ENCODE peak calls at places on chromosomes 11 and 22, in four cellular contexts. Q is HCT116, T is K562, E is H1. B is an unnamed sample.

GRCh38 chr11:89491141-89491690 is at the start of gene NOX4:
- DNase-seq in T (no peak), Q (no peak), E (no peak), B (no peak)

GRCh38 chr11:69486056-69486772 is 4.8 kb downstream of the LINC01488 start:
- DNase-seq in Q (no peak), E (no peak), T (no peak), B (no peak)

GRCh38 chr11:61339490-61339878 is 6.5 kb downstream of the TKFC start:
- DNase-seq in E (no peak), Q (no peak), T (no peak), B (no peak)

GRCh38 chr22:44894321-44894720 is 115.5 kb downstream of the PHF21B start:
- DNase-seq in Q (no peak), T (no peak), E (no peak), B (no peak)

GRCh38 chr22:49129736-49130135 is 697.9 kb downstream of the BRD1 start:
- DNase-seq in E (no peak), T (no peak), Q (no peak), B (no peak)

GRCh38 chr11:48210052-48210451 is 6.6 kb upstream of the OR4B1 start:
- DNase-seq in Q (no peak), T (no peak), E (no peak), B (peak; percentile 2)

GRCh38 chr11:17473071-17473744 is 3.4 kb downstream of the ABCC8 start:
- DNase-seq in Q (peak; percentile 68), E (peak; percentile 50), T (peak; percentile 65), B (peak; percentile 68)

GRCh38 chr11:44463751-44464150 is 101.7 kb upstream of the CD82 start:
- DNase-seq in T (no peak), E (no peak), Q (no peak), B (no peak)

GRCh38 chr11:131980878-131981668 is 610.7 kb downstream of the NTM start:
- DNase-seq in T (no peak), Q (no peak), E (no peak), B (no peak)

GRCh38 chr11:79441159-79441875 is 487 bp upstream of the TENM4 start:
- DNase-seq in T (no peak), E (no peak), Q (no peak), B (no peak)

GRCh38 chr11:2706321-2706720 is 6.5 kb upstream of the KCNQ1OT1 start:
- DNase-seq in Q (no peak), T (no peak), E (no peak), B (no peak)

GRCh38 chr11:84316866-84317560 is 1030.8 kb upstream of the CCDC90B start:
- DNase-seq in T (no peak), Q (no peak), E (no peak), B (no peak)

GRCh38 chr11:44944181-44944852 is 6.4 kb downstream of the TP53I11 start:
- DNase-seq in E (peak; percentile 60), T (no peak), Q (no peak), B (no peak)

GRCh38 chr22:30892286-30892685 is 76.3 kb downstream of the MORC2 start:
- DNase-seq in Q (no peak), T (no peak), E (no peak), B (no peak)

GRCh38 chr22:22167791-22168189 is 76.8 kb upstream of the VPREB1 start:
- DNase-seq in Q (no peak), E (no peak), T (no peak), B (no peak)

GRCh38 chr11:206002-206384 is 1.2 kb downstream of the BET1L start:
- DNase-seq in Q (no peak), T (no peak), E (no peak), B (no peak)

GRCh38 chr11:63835156-63835540 is 3.8 kb upstream of the MARK2 start:
- DNase-seq in Q (no peak), E (no peak), T (no peak), B (no peak)

GRCh38 chr11:32829680-32830412 is at the start of gene PRRG4:
- DNase-seq in T (no peak), Q (no peak), E (no peak), B (no peak)

GRCh38 chr11:6326303-6326702 is 6.0 kb upstream of the CAVIN3 start:
- DNase-seq in T (no peak), E (no peak), Q (no peak), B (no peak)

GRCh38 chr11:12155696-12156095 is 45.3 kb downstream of the MICAL2 start:
- DNase-seq in Q (no peak), E (no peak), T (no peak), B (no peak)

GRCh38 chr11:61766353-61766841 is 14.0 kb downstream of the MYRF start:
- DNase-seq in E (no peak), T (no peak), Q (no peak), B (no peak)

GRCh38 chr11:69321877-69322350 is 28.0 kb downstream of the MYEOV start:
- DNase-seq in E (no peak), T (no peak), Q (no peak), B (no peak)

GRCh38 chr11:123561046-123561781 is 93.2 kb downstream of the SCN3B start:
- DNase-seq in Q (no peak), E (no peak), T (no peak), B (peak; percentile 7)

GRCh38 chr11:130403301-130403804 is 25.1 kb downstream of the ADAMTS8 start:
- DNase-seq in T (no peak), Q (no peak), E (no peak), B (no peak)

GRCh38 chr11:3222941-3223905 is 4.6 kb upstream of the MRGPRG start:
- DNase-seq in Q (no peak), T (no peak), E (no peak), B (no peak)

GRCh38 chr11:11265994-11266606 is 87.0 kb downstream of the CSNK2A3 start:
- DNase-seq in E (no peak), T (peak; percentile 90), Q (peak; percentile 16), B (no peak)

GRCh38 chr11:7436657-7437056 is 48.6 kb upstream of the OLFML1 start:
- DNase-seq in T (no peak), E (no peak), Q (no peak), B (no peak)

DNA sequence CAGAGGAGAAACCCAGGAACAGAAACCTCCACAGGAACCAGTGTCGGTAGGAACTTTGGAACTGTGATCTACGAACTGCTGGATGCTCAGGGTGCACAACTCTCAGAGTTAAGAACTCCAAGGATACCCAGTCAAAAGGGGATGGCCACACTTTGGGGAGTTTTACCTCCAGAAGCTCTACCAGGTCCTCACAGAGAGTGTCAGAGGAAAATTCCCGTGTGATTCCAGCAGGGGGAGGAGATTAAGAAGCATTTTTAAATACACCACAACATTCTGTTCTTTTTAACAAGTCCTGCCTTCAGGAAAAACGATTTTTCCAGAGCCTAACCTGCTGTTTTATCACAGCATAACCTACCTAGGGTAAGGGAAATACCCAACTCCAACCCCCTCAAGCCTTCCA is 104.0 kb downstream of the SOX6 start:
- DNase-seq in Q (no peak), E (no peak), T (no peak), B (peak; percentile 12)
- TF ChIP-seq ZNF274 in Q (no peak), E (no peak), T (no peak), B (no peak)

DNA sequence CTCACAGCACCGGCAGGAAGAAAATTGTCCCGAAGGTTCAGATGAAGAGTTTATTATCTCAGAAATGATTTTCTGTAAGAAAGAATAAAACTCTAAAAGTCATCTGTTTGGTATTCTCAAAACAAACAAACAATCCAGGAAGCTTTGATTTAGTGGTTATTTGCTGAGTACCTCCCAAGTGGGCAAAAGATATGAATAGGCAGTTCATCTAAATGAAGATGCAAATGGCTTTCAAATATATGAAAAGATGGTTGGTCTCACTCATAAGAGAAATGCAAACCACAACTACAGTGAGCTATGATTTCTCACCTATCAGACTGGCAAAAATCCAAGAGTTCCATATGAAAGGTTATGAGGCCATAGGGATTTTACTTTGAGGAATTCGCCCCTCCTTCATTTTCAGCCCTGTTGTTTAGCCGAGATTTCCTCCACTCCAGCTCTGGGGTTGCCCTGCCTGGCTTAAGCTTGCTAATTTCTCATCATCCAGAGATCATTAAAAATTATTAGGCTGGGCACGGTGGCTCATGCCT is 11.3 kb upstream of the P2RY2 start:
- DNase-seq in E (no peak), T (no peak), Q (no peak), B (no peak)
- H3K4me2 ChIP-seq in E (no peak overlapping the region), T (no peak overlapping the region), Q (no peak overlapping the region), B (no peak overlapping the region)

DNA sequence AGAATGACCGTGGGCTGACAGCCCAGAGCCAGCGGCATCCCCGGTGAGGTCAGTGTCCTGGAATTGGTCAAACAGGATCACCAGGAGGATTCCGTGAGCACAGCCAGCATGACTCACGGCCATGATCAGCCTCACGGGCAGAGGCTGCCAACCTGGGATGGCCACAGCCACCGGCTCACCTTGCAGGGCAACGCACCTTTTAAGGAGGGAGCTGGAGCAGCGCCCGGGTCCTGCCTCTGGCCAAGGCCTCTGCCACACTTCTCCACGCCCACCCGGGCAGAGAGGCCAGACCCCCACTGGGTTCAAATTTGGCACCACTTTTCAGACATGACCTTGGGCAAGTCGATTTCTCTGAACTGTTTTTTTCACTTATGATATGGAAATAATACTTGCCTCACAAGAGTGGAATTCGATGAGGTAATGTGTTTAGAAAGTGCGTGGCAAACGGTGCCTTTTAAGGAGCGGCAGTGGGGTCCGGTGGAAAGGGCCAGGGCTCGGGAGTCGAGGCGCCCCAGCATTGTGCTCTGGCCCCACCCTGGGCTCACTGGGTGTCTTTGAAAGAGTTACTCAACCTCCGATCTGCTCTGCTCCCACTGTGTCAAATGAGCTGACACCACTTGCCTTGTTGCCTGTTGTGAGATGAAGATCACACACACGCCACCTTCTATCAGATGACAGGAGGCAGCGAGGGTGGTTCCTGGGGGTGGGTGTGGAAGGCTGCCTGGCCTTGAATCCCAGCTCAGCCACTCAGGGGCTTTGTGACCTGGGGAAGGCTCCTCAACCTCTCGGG is 16.0 kb downstream of the TXN2 start:
- DNase-seq in Q (peak; percentile 86), E (no peak), T (no peak), B (peak; percentile 31)
- TF ChIP-seq ZNF274 in Q (no peak), E (no peak), T (no peak), B (no peak)

DNA sequence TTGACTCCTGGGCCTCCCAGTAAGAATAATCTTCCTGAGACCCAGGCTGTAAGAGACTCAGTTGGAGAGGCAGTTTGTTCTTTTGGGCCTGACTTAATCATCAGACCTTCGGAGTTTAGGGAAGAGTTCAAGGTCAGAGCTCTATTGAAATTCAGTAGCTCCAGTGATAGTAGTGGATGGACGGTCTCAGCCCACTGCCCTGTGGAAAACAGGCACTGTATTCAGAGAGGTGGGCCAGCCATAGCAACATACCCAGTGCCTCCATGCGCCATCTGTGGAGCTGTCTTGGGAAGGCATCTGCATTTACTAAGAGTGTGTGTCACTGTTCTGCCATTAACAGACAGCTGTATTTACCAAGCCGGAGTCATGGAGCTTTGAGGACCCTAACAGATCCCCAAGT is 2.9 kb downstream of the SMARCB1 start:
- DNase-seq in T (no peak), E (no peak), Q (no peak), B (peak; percentile 71)
- H3K4me2 ChIP-seq in T (no peak overlapping the region), E (peak overlapping the region; percentile 64), Q (no peak overlapping the region), B (peak overlapping the region; percentile 99)